ENCODE peak calls at places on chromosomes 4 and X, in six cellular contexts. V, K, N, W, Y and B are unnamed samples.

GRCh38 chrX:6226053-6226645 is 2.5 kb downstream of the NLGN4X start:
- DNase-seq in V (no peak), W (peak), K (peak), N (peak), Y (peak), B (peak)

GRCh38 chr4:142698541-142698940 is 147.6 kb downstream of the INPP4B start:
- DNase-seq in Y (no peak), N (no peak), V (no peak), W (no peak), K (no peak), B (no peak)

GRCh38 chrX:110226931-110227330 is 91.0 kb downstream of the AMMECR1 start:
- DNase-seq in Y (no peak), N (no peak), K (no peak), V (peak), W (no peak), B (no peak)

GRCh38 chrX:45527834-45528233 is 327.2 kb upstream of the DIPK2B start:
- DNase-seq in Y (no peak), K (no peak), N (no peak), V (peak), W (peak), B (no peak)

GRCh38 chr4:41080964-41081363 is 133.4 kb downstream of the APBB2 start:
- DNase-seq in V (no peak), Y (no peak), N (no peak), K (no peak), W (no peak), B (no peak)

GRCh38 chrX:25049347-25049746 is 33.6 kb upstream of the ARX start:
- DNase-seq in Y (no peak), K (no peak), W (no peak), N (no peak), V (no peak), B (no peak)

GRCh38 chr4:137390707-137391106 is 141.6 kb downstream of the PCDH18 start:
- DNase-seq in W (peak), Y (peak), K (no peak), V (peak), N (no peak), B (no peak)

GRCh38 chr4:149645790-149646189 is 169.9 kb downstream of the IQCM start:
- DNase-seq in Y (no peak), N (peak), V (no peak), W (no peak), K (peak), B (peak)

GRCh38 chr4:73620115-73620792 is at the start of gene RASSF6:
- DNase-seq in N (peak), V (no peak), K (peak), Y (peak), W (no peak), B (peak)

GRCh38 chrX:30615229-30615628 is 37.7 kb upstream of the TASL start:
- DNase-seq in N (no peak), K (no peak), V (peak), W (no peak), Y (no peak), B (no peak)

GRCh38 chr4:140038031-140038533 is 115.9 kb downstream of the MAML3 start:
- DNase-seq in W (no peak), N (no peak), Y (no peak), V (no peak), K (no peak), B (no peak)

GRCh38 chrX:13711141-13711540 is 22.2 kb downstream of the RAB9A start:
- DNase-seq in W (no peak), V (no peak), N (no peak), Y (no peak), K (no peak), B (no peak)

GRCh38 chrX:26914232-26914631 is 548.9 kb downstream of the PPP4R3C start:
- DNase-seq in N (no peak), Y (no peak), W (no peak), K (no peak), V (no peak), B (no peak)

GRCh38 chr4:19301527-19301926 is 950.2 kb upstream of the SLIT2 start:
- DNase-seq in W (no peak), V (peak), K (peak), Y (no peak), N (no peak), B (no peak)

GRCh38 chr4:76581276-76581675 is 146.2 kb downstream of the SHROOM3 start:
- DNase-seq in V (no peak), Y (no peak), K (no peak), N (no peak), W (no peak), B (no peak)

GRCh38 chrX:71532078-71532752 is 689 bp upstream of the OGT start:
- DNase-seq in W (peak), V (peak), Y (peak), K (no peak), N (no peak), B (no peak)

GRCh38 chrX:71911023-71911730 is 532 bp downstream of the NHSL2 start:
- DNase-seq in W (peak), V (peak), K (peak), Y (peak), N (peak), B (peak)

GRCh38 chrX:83845397-83845796 is 15.5 kb upstream of the CYLC1 start:
- DNase-seq in Y (peak), N (no peak), V (peak), W (peak), K (peak), B (no peak)

GRCh38 chr4:47809654-47810203 is 28.1 kb downstream of the CORIN start:
- DNase-seq in K (no peak), Y (no peak), V (no peak), N (no peak), W (no peak), B (no peak)

GRCh38 chr4:24753519-24753918 is 41.9 kb upstream of the SOD3 start:
- DNase-seq in Y (no peak), V (peak), W (peak), N (no peak), K (no peak), B (no peak)

GRCh38 chr4:163166041-163166579 is 580 bp downstream of the NAF1 start:
- DNase-seq in N (peak), K (peak), V (peak), W (peak), Y (peak), B (peak)

GRCh38 chr4:74168841-74169240 is 10.9 kb downstream of the MTHFD2L start:
- DNase-seq in V (no peak), W (no peak), K (no peak), Y (no peak), N (no peak), B (no peak)

GRCh38 chr4:3317011-3317655 is 24.3 kb downstream of the RGS12 start:
- DNase-seq in K (no peak), W (no peak), Y (no peak), V (no peak), N (peak), B (no peak)

GRCh38 chr4:97646997-97647396 is 496.3 kb downstream of the STPG2 start:
- DNase-seq in K (no peak), V (no peak), Y (no peak), W (no peak), N (no peak), B (no peak)

GRCh38 chr4:32697281-32697814 is 1977.2 kb downstream of the PCDH7 start:
- DNase-seq in N (no peak), V (no peak), K (no peak), W (no peak), Y (no peak), B (no peak)

GRCh38 chrX:129957241-129958099 is 25.0 kb upstream of the BCORL1 start:
- DNase-seq in W (peak), V (peak), K (peak), Y (peak), N (peak), B (peak)

GRCh38 chr4:67288964-67289363 is 256.3 kb downstream of the CENPC start:
- DNase-seq in W (no peak), Y (peak), V (peak), K (peak), N (peak), B (peak)